ENCODE peak calls at places on chromosomes 7 and 10, in seven cellular contexts. C, W, T, N, D, F and P are unnamed samples.

GRCh38 chr7:45026984-45027773 is 27.2 kb downstream of the CCM2 start:
- DNase-seq in C (no peak), W (peak; percentile 82), T (no peak), N (no peak), D (peak; percentile 13), F (no peak), P (peak; percentile 20)

GRCh38 chr7:28102778-28103177 is 77.8 kb downstream of the JAZF1 start:
- DNase-seq in C (no peak), W (no peak), T (peak; percentile 67), N (no peak), D (no peak), F (peak; percentile 73), P (no peak)

GRCh38 chr7:156236936-156237599 is 403.5 kb upstream of the RNF32 start:
- DNase-seq in C (no peak), W (no peak), T (no peak), N (no peak), D (no peak), F (no peak), P (no peak)

GRCh38 chr7:23065974-23066373 is 39.6 kb upstream of the KLHL7 start:
- DNase-seq in C (no peak), W (no peak), T (no peak), N (no peak), D (no peak), F (no peak), P (no peak)

GRCh38 chr10:4130685-4131084 is 345.7 kb upstream of the KLF6 start:
- DNase-seq in C (no peak), W (no peak), T (no peak), N (no peak), D (no peak), F (no peak), P (no peak)

GRCh38 chr10:34058922-34059614 is 724.6 kb upstream of the NRP1 start:
- DNase-seq in C (no peak), W (peak; percentile 14), T (no peak), N (no peak), D (no peak), F (no peak), P (no peak)

GRCh38 chr7:110534241-110534931 is 556.5 kb upstream of the LRRN3 start:
- DNase-seq in C (no peak), W (no peak), T (peak; percentile 47), N (no peak), D (no peak), F (no peak), P (peak; percentile 34)

GRCh38 chr7:1592299-1592842 is 22.5 kb upstream of the PSMG3 start:
- DNase-seq in C (peak; percentile 44), W (no peak), T (no peak), N (no peak), D (no peak), F (no peak), P (no peak)

GRCh38 chr7:84245831-84246230 is 51.2 kb upstream of the SEMA3A start:
- DNase-seq in C (no peak), W (peak; percentile 54), T (no peak), N (no peak), D (no peak), F (no peak), P (no peak)

GRCh38 chr7:24245362-24245761 is 38.6 kb upstream of the NPY start:
- DNase-seq in C (no peak), W (no peak), T (no peak), N (no peak), D (no peak), F (no peak), P (no peak)

GRCh38 chr7:53426145-53426750 is 390.8 kb downstream of the POM121L12 start:
- DNase-seq in C (no peak), W (no peak), T (no peak), N (peak; percentile 24), D (no peak), F (no peak), P (no peak)

GRCh38 chr10:13699216-13699615 is 112.5 kb downstream of the PRPF18 start:
- DNase-seq in C (peak; percentile 83), W (peak; percentile 41), T (peak; percentile 45), N (no peak), D (no peak), F (no peak), P (no peak)

GRCh38 chr10:92690211-92691041 is 671 bp downstream of the HHEX start:
- DNase-seq in C (peak; percentile 84), W (peak; percentile 96), T (peak; percentile 47), N (peak; percentile 58), D (peak; percentile 26), F (peak; percentile 80), P (peak; percentile 24)

GRCh38 chr10:4511559-4511958 is 314.4 kb upstream of the AKR1E2 start:
- DNase-seq in C (no peak), W (no peak), T (no peak), N (no peak), D (no peak), F (no peak), P (no peak)

GRCh38 chr10:62306663-62307062 is 38.0 kb upstream of the RTKN2 start:
- DNase-seq in C (no peak), W (peak; percentile 72), T (no peak), N (no peak), D (peak; percentile 6), F (no peak), P (no peak)

GRCh38 chr10:95815701-95816100 is 59.7 kb downstream of the ENTPD1 start:
- DNase-seq in C (no peak), W (no peak), T (no peak), N (no peak), D (no peak), F (no peak), P (no peak)

GRCh38 chr7:20535541-20535940 is 79.9 kb upstream of the ABCB5 start:
- DNase-seq in C (no peak), W (no peak), T (no peak), N (no peak), D (no peak), F (no peak), P (no peak)

GRCh38 chr10:5518143-5518542 is 6.6 kb upstream of the CALML3 start:
- DNase-seq in C (no peak), W (no peak), T (no peak), N (no peak), D (no peak), F (peak; percentile 42), P (peak; percentile 22)

GRCh38 chr10:58435297-58435696 is 50.1 kb downstream of the TFAM start:
- DNase-seq in C (peak; percentile 65), W (no peak), T (no peak), N (no peak), D (no peak), F (no peak), P (peak; percentile 71)

GRCh38 chr10:43857206-43857952 is 208.7 kb upstream of the ZNF32 start:
- DNase-seq in C (no peak), W (peak; percentile 41), T (no peak), N (no peak), D (no peak), F (no peak), P (no peak)
- H3K27ac ChIP-seq in C (peak overlapping the region; percentile 2), W (no peak overlapping the region), T (no peak overlapping the region), N (no peak overlapping the region), D (no peak overlapping the region), F (no peak overlapping the region), P (no peak overlapping the region)

GRCh38 chr10:116421815-116422214 is 5.8 kb upstream of the PNLIPRP3 start:
- DNase-seq in C (no peak), W (no peak), T (no peak), N (no peak), D (no peak), F (no peak), P (no peak)
- H3K27ac ChIP-seq in C (no peak overlapping the region), W (no peak overlapping the region), T (no peak overlapping the region), N (no peak overlapping the region), D (no peak overlapping the region), F (no peak overlapping the region), P (no peak overlapping the region)

GRCh38 chr7:78542551-78542950 is 744.0 kb downstream of the PHTF2 start:
- DNase-seq in C (no peak), W (no peak), T (no peak), N (no peak), D (no peak), F (no peak), P (no peak)
- H3K27ac ChIP-seq in C (no peak overlapping the region), W (no peak overlapping the region), T (no peak overlapping the region), N (no peak overlapping the region), D (no peak overlapping the region), F (no peak overlapping the region), P (no peak overlapping the region)

DNA sequence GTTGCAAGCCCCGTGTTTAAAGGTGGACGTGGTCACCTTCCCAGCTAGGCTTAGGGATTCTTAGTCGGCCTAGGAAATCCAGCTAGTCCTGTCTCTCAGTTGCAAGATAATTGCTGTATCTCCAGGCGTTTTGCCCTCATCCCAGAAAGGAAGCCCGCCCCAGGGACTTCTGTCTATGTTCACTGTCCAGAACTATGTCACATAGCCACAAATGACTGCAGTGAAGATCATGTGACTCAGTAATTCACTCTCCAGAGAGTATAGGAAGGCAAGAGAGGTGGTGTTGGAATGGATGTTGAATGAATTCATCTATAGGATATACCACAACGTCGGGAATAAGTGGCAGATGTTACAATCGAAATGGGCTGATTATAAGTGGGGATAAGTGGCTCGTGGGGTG is 349 bp upstream of the ERVW-1 start:
- DNase-seq in C (no peak), W (no peak), T (no peak), N (no peak), D (no peak), F (no peak), P (peak; percentile 57)
- H3K27ac ChIP-seq in C (no peak overlapping the region), W (no peak overlapping the region), T (no peak overlapping the region), N (no peak overlapping the region), D (no peak overlapping the region), F (no peak overlapping the region), P (peak overlapping the region; percentile 100)

GRCh38 chr7:154996101-154996500 is 6.8 kb downstream of the PAXIP1 start:
- DNase-seq in C (no peak), W (no peak), T (no peak), N (no peak), D (no peak), F (no peak), P (no peak)
- H3K27ac ChIP-seq in C (no peak overlapping the region), W (no peak overlapping the region), T (no peak overlapping the region), N (no peak overlapping the region), D (no peak overlapping the region), F (no peak overlapping the region), P (no peak overlapping the region)

DNA sequence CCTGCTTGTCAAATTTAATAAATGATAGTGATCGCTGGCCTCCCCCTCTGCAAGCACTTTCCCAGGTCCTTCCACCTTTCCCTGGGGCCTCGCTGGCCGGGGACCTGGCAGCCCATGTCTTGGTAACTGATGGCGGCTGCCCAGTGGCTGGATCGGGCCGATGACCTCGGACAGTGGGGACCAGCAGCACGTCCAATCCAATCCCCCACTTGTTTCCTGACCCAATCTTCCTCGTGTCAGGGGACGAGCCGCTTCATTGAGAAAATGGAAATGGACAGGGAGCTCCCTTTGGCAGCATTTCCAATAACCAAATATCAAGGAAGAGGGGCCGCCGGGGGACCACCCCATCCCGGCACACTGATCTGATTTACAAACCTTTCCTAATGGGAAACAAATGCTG is 17.2 kb downstream of the EBF3 start:
- DNase-seq in C (peak; percentile 44), W (peak; percentile 63), T (peak; percentile 32), N (no peak), D (no peak), F (peak; percentile 60), P (no peak)
- H3K27ac ChIP-seq in C (peak overlapping the region; percentile 88), W (no peak overlapping the region), T (no peak overlapping the region), N (no peak overlapping the region), D (no peak overlapping the region), F (no peak overlapping the region), P (no peak overlapping the region)

GRCh38 chr10:78931333-78932083 is 137.3 kb upstream of the ZMIZ1 start:
- DNase-seq in C (peak; percentile 60), W (peak; percentile 77), T (peak; percentile 82), N (no peak), D (no peak), F (peak; percentile 86), P (peak; percentile 41)
- H3K27ac ChIP-seq in C (peak overlapping the region; percentile 4), W (peak overlapping the region; percentile 57), T (no peak overlapping the region), N (no peak overlapping the region), D (no peak overlapping the region), F (no peak overlapping the region), P (no peak overlapping the region)